ENCODE peak calls at places on chromosomes 2 and 18, in eight cellular contexts. One of them, this sample, is unnamed.

GRCh38 chr2:113829836-113830235 is 60.1 kb upstream of the ACTR3 start:
- DNase-seq in T-cell: no peak
- DNase-seq in GM23338: no peak
- DNase-seq in T-helper 2 cell: no peak
- DNase-seq in A549: no peak
- DNase-seq in GM04504: no peak
- DNase-seq in tibial nerve: no peak
- DNase-seq in MCF 10A: no peak
- DNase-seq in this sample: no peak

GRCh38 chr2:235330775-235331438 is 162.9 kb upstream of the AGAP1 start:
- DNase-seq in MCF 10A: peak
- DNase-seq in T-cell: no peak
- DNase-seq in GM23338: no peak
- DNase-seq in GM04504: peak
- DNase-seq in tibial nerve: no peak
- DNase-seq in T-helper 2 cell: no peak
- DNase-seq in A549: peak
- DNase-seq in this sample: no peak

GRCh38 chr2:67839242-67839641 is 223.6 kb downstream of the C1D start:
- DNase-seq in T-cell: no peak
- DNase-seq in tibial nerve: no peak
- DNase-seq in MCF 10A: peak
- DNase-seq in GM23338: no peak
- DNase-seq in GM04504: no peak
- DNase-seq in A549: no peak
- DNase-seq in T-helper 2 cell: no peak
- DNase-seq in this sample: no peak

GRCh38 chr2:196170681-196171247 is 614 bp downstream of the STK17B start:
- DNase-seq in GM04504: no peak
- DNase-seq in T-helper 2 cell: peak
- DNase-seq in tibial nerve: no peak
- DNase-seq in T-cell: no peak
- DNase-seq in A549: peak
- DNase-seq in MCF 10A: peak
- DNase-seq in GM23338: peak
- DNase-seq in this sample: peak

GRCh38 chr18:21191596-21192307 is 50.3 kb upstream of the GREB1L start:
- DNase-seq in T-cell: no peak
- DNase-seq in GM23338: peak
- DNase-seq in MCF 10A: peak
- DNase-seq in A549: peak
- DNase-seq in T-helper 2 cell: no peak
- DNase-seq in tibial nerve: no peak
- DNase-seq in GM04504: peak
- DNase-seq in this sample: peak

GRCh38 chr2:175823291-175824073 is 178.6 kb downstream of the LNPK start:
- DNase-seq in GM23338: no peak
- DNase-seq in T-cell: no peak
- DNase-seq in A549: no peak
- DNase-seq in GM04504: no peak
- DNase-seq in MCF 10A: no peak
- DNase-seq in T-helper 2 cell: no peak
- DNase-seq in tibial nerve: no peak
- DNase-seq in this sample: no peak

GRCh38 chr2:64988420-64989125 is 626 bp upstream of the SLC1A4 start:
- DNase-seq in tibial nerve: peak
- DNase-seq in T-helper 2 cell: peak
- DNase-seq in T-cell: peak
- DNase-seq in A549: peak
- DNase-seq in GM04504: peak
- DNase-seq in GM23338: peak
- DNase-seq in MCF 10A: peak
- DNase-seq in this sample: peak

GRCh38 chr2:39667142-39667880 is 1.6 kb downstream of the TMEM178A start:
- DNase-seq in GM04504: no peak
- DNase-seq in A549: no peak
- DNase-seq in T-helper 2 cell: no peak
- DNase-seq in tibial nerve: no peak
- DNase-seq in GM23338: no peak
- DNase-seq in T-cell: no peak
- DNase-seq in MCF 10A: no peak
- DNase-seq in this sample: no peak